ENCODE peak calls at places on chromosomes 13 and 19, in eight cellular contexts. Q is CD8-positive, alpha-beta memory T cell; J is ovary; E is suprapubic skin; U is OCI-LY7; R is stomach; N is neuronal stem cell; T is AG04450. O is an unnamed sample. For H3K9me3, the result is how much of the 10 kb centered on the place peaks cover.

GRCh38 chr19:13007292-13008045 is 12.2 kb downstream of the NFIX start:
- DNase-seq in R (peak), Q (no peak), T (no peak), U (no peak), E (peak), J (peak), N (no peak), O (peak)

GRCh38 chr13:110311721-110312668 is 4.9 kb downstream of the COL4A2 start:
- DNase-seq in E (no peak), R (no peak), U (no peak), Q (no peak), T (no peak), N (no peak), J (no peak), O (no peak)

GRCh38 chr19:38910488-38910887 is 1.5 kb downstream of the CCER2 start:
- DNase-seq in T (no peak), N (no peak), Q (no peak), R (no peak), U (no peak), J (no peak), E (no peak), O (no peak)

GRCh38 chr19:39156230-39156890 is 30.8 kb downstream of the PAK4 start:
- DNase-seq in R (peak), T (no peak), N (no peak), E (no peak), U (no peak), J (no peak), Q (no peak), O (no peak)

GRCh38 chr13:45206340-45206739 is 5.5 kb upstream of the KCTD4 start:
- DNase-seq in T (peak), R (no peak), Q (no peak), J (no peak), U (no peak), E (no peak), N (no peak), O (no peak)

GRCh38 chr13:76890036-76890435 is 3.8 kb upstream of the KCTD12 start:
- DNase-seq in N (no peak), R (no peak), J (no peak), T (no peak), Q (no peak), E (no peak), U (no peak), O (no peak)

GRCh38 chr13:79496188-79496587 is 15.2 kb downstream of the NDFIP2 start:
- DNase-seq in T (no peak), R (no peak), N (no peak), Q (no peak), E (no peak), J (no peak), U (no peak), O (no peak)

GRCh38 chr13:44040070-44040753 is 160.5 kb downstream of the LACC1 start:
- DNase-seq in E (no peak), T (no peak), N (no peak), U (no peak), R (no peak), J (no peak), Q (no peak), O (no peak)

GRCh38 chr13:23799945-23800344 is 89.3 kb downstream of the MIPEP start:
- DNase-seq in R (no peak), U (no peak), N (no peak), E (no peak), T (no peak), J (no peak), Q (no peak), O (no peak)

GRCh38 chr19:30679286-30679685 is 307.1 kb downstream of the ZNF536 start:
- DNase-seq in N (no peak), Q (no peak), U (no peak), R (no peak), E (no peak), J (no peak), T (no peak), O (peak)

GRCh38 chr13:29543230-29544215 is 52.0 kb downstream of the SLC7A1 start:
- DNase-seq in N (no peak), E (no peak), U (no peak), Q (no peak), J (no peak), T (no peak), R (no peak), O (no peak)

GRCh38 chr19:18058208-18059009 is 28.3 kb downstream of the IL12RB1 start:
- DNase-seq in N (peak), J (peak), E (peak), T (no peak), Q (peak), R (peak), U (peak), O (peak)

GRCh38 chr13:74839656-74840055 is 642.3 kb downstream of the TBC1D4 start:
- DNase-seq in N (no peak), Q (no peak), J (no peak), T (no peak), E (no peak), U (no peak), R (no peak), O (no peak)

GRCh38 chr13:104980571-104980970 is 1554.9 kb downstream of the EFNB2 start:
- DNase-seq in R (no peak), U (no peak), E (no peak), T (no peak), Q (no peak), N (no peak), J (no peak), O (no peak)

GRCh38 chr13:102707465-102707864 is 12.6 kb upstream of the METTL21C start:
- DNase-seq in E (no peak), T (peak), Q (no peak), U (no peak), J (no peak), N (no peak), R (no peak), O (no peak)

GRCh38 chr13:110396913-110397379 is 89.9 kb downstream of the COL4A2 start:
- DNase-seq in N (no peak), J (peak), Q (no peak), E (peak), T (peak), U (no peak), R (peak), O (peak)

GRCh38 chr13:107886118-107886517 is 329.2 kb downstream of the LIG4 start:
- DNase-seq in J (no peak), U (no peak), E (no peak), T (no peak), R (no peak), Q (no peak), N (no peak), O (no peak)

GRCh38 chr13:46592410-46592809 is 39.4 kb downstream of the LRCH1 start:
- DNase-seq in R (no peak), Q (no peak), J (no peak), E (no peak), T (no peak), N (no peak), U (no peak), O (no peak)

GRCh38 chr19:35767288-35768081 is 7.9 kb upstream of the ARHGAP33 start:
- DNase-seq in E (no peak), U (no peak), T (no peak), R (no peak), Q (no peak), N (no peak), J (peak), O (peak)

GRCh38 chr19:55206664-55207500 is 2.4 kb downstream of the PTPRH start:
- DNase-seq in T (peak), U (no peak), R (peak), E (peak), Q (no peak), J (peak), N (peak), O (peak)

GRCh38 chr13:49400755-49401659 is 42.9 kb downstream of the CAB39L start:
- DNase-seq in J (no peak), E (no peak), T (peak), Q (no peak), N (peak), U (peak), R (peak), O (no peak)

GRCh38 chr13:110553417-110553816 is 8.1 kb downstream of the RAB20 start:
- DNase-seq in Q (no peak), U (no peak), E (no peak), J (no peak), T (no peak), N (no peak), R (no peak), O (no peak)

GRCh38 chr19:10975374-10976036 is 14.7 kb downstream of the SMARCA4 start:
- DNase-seq in T (no peak), R (peak), Q (no peak), J (peak), N (no peak), E (no peak), U (no peak), O (peak)

GRCh38 chr13:32538621-32539246 is at the start of gene N4BP2L2:
- DNase-seq in R (peak), T (peak), J (peak), E (peak), Q (peak), N (peak), U (peak), O (peak)

GRCh38 chr19:584240-585001 is 5.3 kb upstream of the HCN2 start:
- DNase-seq in N (peak), J (peak), U (peak), T (no peak), E (peak), R (peak), Q (peak), O (peak)

DNA sequence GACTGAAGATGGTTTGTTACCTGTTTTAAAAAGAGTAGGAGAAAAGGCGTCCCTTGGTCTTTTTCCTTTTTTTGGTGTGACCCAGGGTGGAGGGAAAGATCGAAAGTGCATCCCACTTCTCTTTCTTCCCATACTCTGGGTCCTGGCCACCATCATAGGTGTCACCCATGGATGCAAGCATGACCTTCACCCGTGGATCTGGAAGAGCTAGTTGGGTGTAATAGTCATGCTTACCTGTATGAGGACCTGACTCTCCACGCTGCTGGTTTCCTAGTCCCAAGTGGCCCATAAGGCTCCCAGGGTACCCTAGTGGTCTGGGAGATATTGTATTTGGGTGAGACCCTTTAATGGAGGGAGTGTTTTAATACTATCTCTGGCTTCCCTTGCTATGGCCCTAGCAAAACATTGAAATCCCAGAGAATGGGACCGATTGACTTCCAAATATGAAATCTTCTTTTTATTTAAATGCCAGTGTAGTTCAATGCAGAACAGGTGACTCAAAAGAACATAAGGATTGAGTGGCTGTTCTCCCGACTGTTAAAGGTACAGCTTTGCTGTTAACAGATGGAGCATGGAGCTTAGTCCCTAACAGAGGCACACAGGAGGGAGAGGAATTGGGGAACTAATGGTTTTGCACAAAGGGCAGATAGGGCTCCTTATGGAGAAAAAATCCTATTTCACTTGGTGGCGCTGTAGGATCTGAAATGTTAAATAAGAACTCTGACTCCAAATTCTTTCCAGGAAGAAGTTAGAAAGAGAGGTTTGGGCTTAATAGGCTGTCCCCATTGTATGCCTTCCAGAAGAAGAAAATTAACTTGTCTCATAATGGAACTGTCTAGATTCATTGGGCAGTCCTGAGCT is 7.0 kb upstream of the ZNF550 start:
- DNase-seq in T (no peak), Q (no peak), U (peak), J (no peak), E (no peak), N (no peak), R (no peak), O (no peak)
- H3K9me3 ChIP-seq in T (half or more), Q (under half), U (under half), J (under half), E (half or more), N (under half), R (half or more), O (under half)

GRCh38 chr13:113045214-113046007 is 60.2 kb upstream of the F7 start:
- DNase-seq in E (no peak), N (no peak), J (no peak), T (no peak), U (no peak), Q (no peak), R (no peak), O (peak)
- H3K27ac ChIP-seq in E (no peak), N (no peak), J (no peak), T (no peak), U (no peak), Q (no peak), R (no peak), O (no peak)

GRCh38 chr13:57409121-57409520 is 222.4 kb upstream of the PCDH17 start:
- DNase-seq in T (no peak), R (no peak), N (peak), Q (no peak), J (no peak), U (no peak), E (no peak), O (no peak)

GRCh38 chr13:57408312-57408711 is 223.2 kb upstream of the PCDH17 start:
- DNase-seq in U (no peak), N (no peak), Q (no peak), E (no peak), J (no peak), T (no peak), R (no peak), O (no peak)

GRCh38 chr13:57409656-57410055 is 221.9 kb upstream of the PCDH17 start:
- DNase-seq in J (no peak), Q (no peak), U (no peak), T (no peak), N (no peak), R (no peak), E (no peak), O (no peak)
- H3K9me3 ChIP-seq in J (under half), Q (under half), U (under half), T (under half), N (under half), R (under half), E (under half), O (under half)

DNA sequence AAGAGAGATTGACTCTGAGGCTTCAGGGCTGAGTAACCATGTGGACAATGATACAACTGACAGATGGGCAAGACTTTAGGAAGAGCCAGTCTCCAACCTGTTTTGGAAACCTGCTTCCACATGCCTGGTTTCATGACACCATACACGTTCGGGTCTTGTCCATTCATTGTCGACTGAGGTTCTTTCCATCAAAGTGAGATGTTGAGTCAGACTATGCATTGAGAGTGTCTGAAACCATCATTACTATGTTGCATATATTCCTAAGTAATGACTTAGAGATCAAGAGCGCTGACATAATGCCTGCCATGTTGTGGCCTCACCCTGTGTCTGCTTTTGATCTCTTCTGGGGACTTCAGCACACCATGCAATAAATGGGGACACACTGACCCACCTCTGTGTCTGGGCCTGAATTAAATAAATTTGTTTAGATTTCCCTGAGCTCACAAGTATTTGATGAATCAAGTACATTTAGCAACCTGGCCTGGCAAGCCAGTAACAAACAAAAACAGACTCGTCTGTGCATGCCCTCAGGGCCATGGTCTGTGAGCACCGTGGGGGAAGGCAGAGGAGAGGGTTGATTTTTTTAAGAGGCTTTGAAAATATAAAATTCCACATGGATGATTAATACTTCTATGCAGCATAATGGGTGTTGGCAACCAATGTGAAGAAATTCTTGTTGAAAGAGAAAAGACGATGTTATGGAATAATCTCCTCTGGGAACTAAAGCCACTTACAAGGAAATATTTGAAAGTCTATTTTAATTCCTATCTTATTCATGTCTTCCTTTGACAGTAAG is 49.9 kb upstream of the UBAC2 start:
- DNase-seq in N (no peak), R (no peak), U (no peak), Q (no peak), E (no peak), T (no peak), J (no peak), O (no peak)
- H3K27ac ChIP-seq in N (no peak), R (no peak), U (no peak), Q (no peak), E (no peak), T (no peak), J (no peak), O (no peak)

GRCh38 chr19:56423985-56424353 is 19.8 kb downstream of the ZNF583 start:
- DNase-seq in R (no peak), U (no peak), E (no peak), N (no peak), T (no peak), J (no peak), Q (no peak), O (no peak)
- H3K9me3 ChIP-seq in R (half or more), U (half or more), E (half or more), N (under half), T (under half), J (under half), Q (half or more), O (under half)

GRCh38 chr13:20902438-20903163 is at the start of gene XPO4:
- DNase-seq in R (peak), T (peak), U (peak), E (peak), Q (peak), N (peak), J (peak), O (peak)
- H3K27ac ChIP-seq in R (peak), T (peak), U (peak), E (peak), Q (peak), N (peak), J (peak), O (peak)

DNA sequence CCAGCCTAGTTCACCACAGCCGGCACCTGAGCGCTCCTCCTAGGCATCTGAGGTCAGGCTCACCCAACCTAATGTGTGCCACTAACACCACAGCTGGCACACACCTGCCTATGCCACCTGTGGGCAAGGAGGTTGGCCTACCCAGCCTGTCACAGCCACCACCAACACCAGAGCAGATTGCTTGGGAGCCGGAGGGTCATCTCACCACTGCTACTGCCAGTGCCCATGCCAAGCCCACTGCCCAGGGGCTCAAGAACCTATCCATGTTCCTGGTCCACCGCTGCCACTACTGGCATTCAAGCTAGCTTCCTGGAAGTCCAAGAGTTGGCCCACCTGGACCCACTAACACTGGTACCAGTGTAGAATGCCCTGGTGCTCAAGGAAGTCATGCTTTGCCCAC is 42.5 kb downstream of the F2RL3 start:
- DNase-seq in R (no peak), T (no peak), J (no peak), N (no peak), U (no peak), E (no peak), Q (no peak), O (no peak)
- H3K9me3 ChIP-seq in R (under half), T (under half), J (under half), N (under half), U (under half), E (under half), Q (under half), O (under half)

GRCh38 chr13:114296902-114297301 is 15.5 kb downstream of the UPF3A start:
- DNase-seq in N (no peak), E (no peak), T (no peak), R (no peak), J (no peak), U (no peak), Q (no peak), O (no peak)

GRCh38 chr13:114299604-114300305 is 14.5 kb upstream of the CHAMP1 start:
- DNase-seq in N (no peak), T (no peak), Q (no peak), J (no peak), U (no peak), R (no peak), E (no peak), O (no peak)

GRCh38 chr13:114298866-114299265 is 15.4 kb upstream of the CHAMP1 start:
- DNase-seq in N (no peak), Q (no peak), E (no peak), R (no peak), J (no peak), U (no peak), T (no peak), O (no peak)

GRCh38 chr13:114296448-114296847 is 15.0 kb downstream of the UPF3A start:
- DNase-seq in R (no peak), U (no peak), T (no peak), J (no peak), E (no peak), N (no peak), Q (no peak), O (no peak)
- H3K27ac ChIP-seq in R (no peak), U (no peak), T (no peak), J (no peak), E (no peak), N (no peak), Q (no peak), O (no peak)

DNA sequence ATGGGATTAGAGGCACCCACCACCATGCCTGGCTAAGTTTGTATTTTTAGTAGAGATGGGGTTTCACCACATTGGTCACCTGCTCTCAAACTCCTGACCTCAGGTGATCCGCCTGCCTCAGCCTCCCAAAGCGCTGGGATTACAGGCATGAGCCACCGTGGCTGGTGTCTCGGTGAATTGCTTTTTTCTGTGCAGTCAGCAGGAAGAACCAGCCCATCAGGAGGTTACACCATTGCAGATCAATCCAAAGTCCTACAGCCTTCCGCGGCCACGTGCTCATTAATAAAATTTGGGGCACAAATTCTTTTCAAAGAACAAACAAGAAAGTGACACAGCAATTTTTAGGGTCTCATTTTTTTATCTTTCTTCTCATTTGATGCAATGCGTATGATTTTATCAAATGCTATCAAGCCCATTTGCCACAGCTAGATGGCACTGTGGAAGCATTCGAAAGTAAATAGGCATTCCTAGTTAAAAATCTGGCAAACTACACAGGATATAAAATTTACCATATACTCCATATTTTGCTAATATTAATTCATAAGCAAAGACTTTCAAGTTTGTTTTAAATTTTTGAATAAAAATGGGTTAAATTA is 54.4 kb upstream of the ZNF835 start:
- DNase-seq in N (no peak), U (peak), R (no peak), Q (no peak), J (no peak), T (no peak), E (no peak), O (no peak)
- H3K9me3 ChIP-seq in N (under half), U (under half), R (half or more), Q (under half), J (under half), T (under half), E (under half), O (under half)

O was measured in aorta.